ENCODE peak calls at places on chromosome 1, in six cellular contexts. One of them, this sample, is unnamed.

GRCh38 chr1:247681288-247681897 is 1.9 kb upstream of the OR13G1 start:
- DNase-seq in heart left ventricle: no peak
- DNase-seq in keratinocyte: no peak
- DNase-seq in CD4-positive, CD25-positive, alpha-beta regulatory T cell: no peak
- DNase-seq in cardiac muscle cell: peak; percentile 89
- DNase-seq in H9: peak; percentile 63
- DNase-seq in this sample: peak; percentile 46

GRCh38 chr1:201925961-201926585 is 20.3 kb downstream of the LMOD1 start:
- DNase-seq in CD4-positive, CD25-positive, alpha-beta regulatory T cell: no peak
- DNase-seq in heart left ventricle: no peak
- DNase-seq in keratinocyte: no peak
- DNase-seq in cardiac muscle cell: no peak
- DNase-seq in H9: no peak
- DNase-seq in this sample: no peak

GRCh38 chr1:53732912-53733317 is 6.0 kb downstream of the GLIS1 start:
- DNase-seq in heart left ventricle: no peak
- DNase-seq in H9: no peak
- DNase-seq in CD4-positive, CD25-positive, alpha-beta regulatory T cell: no peak
- DNase-seq in cardiac muscle cell: no peak
- DNase-seq in keratinocyte: no peak
- DNase-seq in this sample: no peak

GRCh38 chr1:210001751-210002150 is 63.7 kb downstream of the SYT14 start:
- DNase-seq in CD4-positive, CD25-positive, alpha-beta regulatory T cell: no peak
- DNase-seq in H9: no peak
- DNase-seq in cardiac muscle cell: no peak
- DNase-seq in keratinocyte: no peak
- DNase-seq in heart left ventricle: no peak
- DNase-seq in this sample: no peak

GRCh38 chr1:8077120-8077573 is 51.0 kb upstream of the ERRFI1 start:
- DNase-seq in CD4-positive, CD25-positive, alpha-beta regulatory T cell: no peak
- DNase-seq in H9: peak; percentile 41
- DNase-seq in heart left ventricle: peak; percentile 77
- DNase-seq in keratinocyte: no peak
- DNase-seq in cardiac muscle cell: peak; percentile 66
- DNase-seq in this sample: peak; percentile 83

GRCh38 chr1:177007437-177008161 is 156.9 kb downstream of the ASTN1 start:
- DNase-seq in heart left ventricle: no peak
- DNase-seq in cardiac muscle cell: no peak
- DNase-seq in H9: no peak
- DNase-seq in keratinocyte: no peak
- DNase-seq in CD4-positive, CD25-positive, alpha-beta regulatory T cell: no peak
- DNase-seq in this sample: peak; percentile 16

GRCh38 chr1:167082511-167083027 is 7.6 kb downstream of the GPA33 start:
- DNase-seq in H9: no peak
- DNase-seq in keratinocyte: no peak
- DNase-seq in CD4-positive, CD25-positive, alpha-beta regulatory T cell: no peak
- DNase-seq in cardiac muscle cell: no peak
- DNase-seq in heart left ventricle: no peak
- DNase-seq in this sample: peak; percentile 62

GRCh38 chr1:40944841-40945430 is 34.6 kb upstream of the CTPS1 start:
- DNase-seq in cardiac muscle cell: no peak
- DNase-seq in H9: no peak
- DNase-seq in keratinocyte: peak; percentile 30
- DNase-seq in heart left ventricle: no peak
- DNase-seq in CD4-positive, CD25-positive, alpha-beta regulatory T cell: no peak
- DNase-seq in this sample: peak; percentile 79

GRCh38 chr1:87210151-87210550 is 118.5 kb upstream of the LMO4 start:
- DNase-seq in CD4-positive, CD25-positive, alpha-beta regulatory T cell: no peak
- DNase-seq in keratinocyte: no peak
- DNase-seq in heart left ventricle: no peak
- DNase-seq in H9: no peak
- DNase-seq in cardiac muscle cell: no peak
- DNase-seq in this sample: no peak

GRCh38 chr1:10457910-10458309 is 8.1 kb downstream of the CORT start:
- DNase-seq in CD4-positive, CD25-positive, alpha-beta regulatory T cell: no peak
- DNase-seq in heart left ventricle: peak; percentile 3
- DNase-seq in cardiac muscle cell: no peak
- DNase-seq in keratinocyte: no peak
- DNase-seq in H9: no peak
- DNase-seq in this sample: no peak

GRCh38 chr1:71809085-71809484 is 473.3 kb downstream of the NEGR1 start:
- DNase-seq in cardiac muscle cell: no peak
- DNase-seq in keratinocyte: no peak
- DNase-seq in CD4-positive, CD25-positive, alpha-beta regulatory T cell: no peak
- DNase-seq in H9: no peak
- DNase-seq in heart left ventricle: no peak
- DNase-seq in this sample: no peak

GRCh38 chr1:2204384-2205190 is 10.0 kb upstream of the FAAP20 start:
- DNase-seq in heart left ventricle: peak; percentile 89
- DNase-seq in cardiac muscle cell: no peak
- DNase-seq in CD4-positive, CD25-positive, alpha-beta regulatory T cell: no peak
- DNase-seq in H9: peak; percentile 93
- DNase-seq in keratinocyte: no peak
- DNase-seq in this sample: no peak

GRCh38 chr1:203669739-203670138 is 43.1 kb downstream of the ATP2B4 start:
- DNase-seq in heart left ventricle: peak; percentile 35
- DNase-seq in cardiac muscle cell: no peak
- DNase-seq in H9: no peak
- DNase-seq in CD4-positive, CD25-positive, alpha-beta regulatory T cell: no peak
- DNase-seq in keratinocyte: no peak
- DNase-seq in this sample: no peak

GRCh38 chr1:85225624-85226380 is 25.0 kb upstream of the SYDE2 start:
- DNase-seq in keratinocyte: no peak
- DNase-seq in cardiac muscle cell: peak; percentile 14
- DNase-seq in heart left ventricle: no peak
- DNase-seq in CD4-positive, CD25-positive, alpha-beta regulatory T cell: no peak
- DNase-seq in H9: no peak
- DNase-seq in this sample: no peak

GRCh38 chr1:234437423-234438171 is 41.4 kb downstream of the TARBP1 start:
- DNase-seq in heart left ventricle: no peak
- DNase-seq in CD4-positive, CD25-positive, alpha-beta regulatory T cell: no peak
- DNase-seq in keratinocyte: no peak
- DNase-seq in H9: no peak
- DNase-seq in cardiac muscle cell: no peak
- DNase-seq in this sample: peak; percentile 26

GRCh38 chr1:109504974-109505373 is 4.6 kb downstream of the AMIGO1 start:
- DNase-seq in cardiac muscle cell: no peak
- DNase-seq in CD4-positive, CD25-positive, alpha-beta regulatory T cell: no peak
- DNase-seq in H9: no peak
- DNase-seq in keratinocyte: no peak
- DNase-seq in heart left ventricle: no peak
- DNase-seq in this sample: no peak

GRCh38 chr1:53367503-53368313 is 39.8 kb upstream of the LRP8 start:
- DNase-seq in CD4-positive, CD25-positive, alpha-beta regulatory T cell: peak; percentile 32
- DNase-seq in heart left ventricle: no peak
- DNase-seq in cardiac muscle cell: peak; percentile 80
- DNase-seq in H9: peak; percentile 19
- DNase-seq in keratinocyte: no peak
- DNase-seq in this sample: peak; percentile 17

GRCh38 chr1:160626560-160627342 is 20.1 kb downstream of the SLAMF1 start:
- DNase-seq in H9: no peak
- DNase-seq in CD4-positive, CD25-positive, alpha-beta regulatory T cell: no peak
- DNase-seq in keratinocyte: no peak
- DNase-seq in heart left ventricle: no peak
- DNase-seq in cardiac muscle cell: no peak
- DNase-seq in this sample: no peak

GRCh38 chr1:208997726-208998312 is 585.7 kb upstream of the CAMK1G start:
- DNase-seq in cardiac muscle cell: no peak
- DNase-seq in H9: no peak
- DNase-seq in keratinocyte: no peak
- DNase-seq in heart left ventricle: no peak
- DNase-seq in CD4-positive, CD25-positive, alpha-beta regulatory T cell: no peak
- DNase-seq in this sample: no peak

GRCh38 chr1:27658951-27659496 is 13.0 kb downstream of the IFI6 start:
- DNase-seq in keratinocyte: peak; percentile 84
- DNase-seq in CD4-positive, CD25-positive, alpha-beta regulatory T cell: no peak
- DNase-seq in heart left ventricle: peak; percentile 65
- DNase-seq in cardiac muscle cell: no peak
- DNase-seq in H9: peak; percentile 51
- DNase-seq in this sample: no peak

GRCh38 chr1:37965301-37965700 is 18.4 kb upstream of the INPP5B start:
- DNase-seq in heart left ventricle: no peak
- DNase-seq in keratinocyte: no peak
- DNase-seq in cardiac muscle cell: no peak
- DNase-seq in H9: no peak
- DNase-seq in CD4-positive, CD25-positive, alpha-beta regulatory T cell: no peak
- DNase-seq in this sample: no peak

GRCh38 chr1:83641828-83642443 is 357.0 kb downstream of the TTLL7 start:
- DNase-seq in cardiac muscle cell: no peak
- DNase-seq in keratinocyte: no peak
- DNase-seq in heart left ventricle: peak; percentile 25
- DNase-seq in H9: no peak
- DNase-seq in CD4-positive, CD25-positive, alpha-beta regulatory T cell: no peak
- DNase-seq in this sample: no peak

DNA sequence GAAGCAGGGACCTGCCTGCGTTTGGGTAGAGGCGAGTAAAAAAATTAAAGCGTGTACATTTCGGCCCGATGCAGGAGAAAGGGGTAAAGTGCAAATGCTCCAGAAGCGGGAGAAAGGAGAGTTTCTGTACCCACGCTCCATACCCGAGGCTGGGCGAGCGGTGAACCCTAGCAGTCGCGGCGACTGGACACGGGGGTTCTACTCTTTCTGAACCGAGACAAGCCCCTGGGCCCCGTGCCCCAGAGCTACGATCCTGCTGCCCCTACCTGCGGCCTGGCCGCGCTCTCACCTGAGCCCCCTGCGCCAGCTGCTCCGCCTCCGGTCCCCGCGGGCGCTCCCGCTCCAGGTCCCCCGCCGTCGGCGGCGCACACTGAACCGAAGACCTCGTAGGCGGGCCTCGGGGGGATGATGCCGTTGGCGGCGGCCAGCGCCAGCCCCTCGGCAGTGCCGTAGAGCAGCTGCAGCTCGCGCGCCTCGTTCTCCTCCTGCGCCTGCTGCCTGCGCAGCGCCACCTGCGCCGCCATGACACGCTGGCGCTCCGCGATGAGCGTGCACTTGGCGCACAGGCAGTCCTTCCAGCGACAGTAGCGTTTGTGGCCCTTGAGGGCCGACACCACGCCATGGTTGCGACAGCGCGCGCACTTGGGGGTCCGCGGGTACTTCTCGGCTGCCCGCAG is 2.4 kb downstream of the DMRTA2 start:
- DNase-seq in cardiac muscle cell: peak; percentile 48
- DNase-seq in heart left ventricle: no peak
- DNase-seq in keratinocyte: no peak
- DNase-seq in H9: peak; percentile 71
- DNase-seq in CD4-positive, CD25-positive, alpha-beta regulatory T cell: no peak
- DNase-seq in this sample: no peak
- H3K4me1 ChIP-seq in cardiac muscle cell: no peaks in the 10 kb centered on the region
- H3K4me1 ChIP-seq in heart left ventricle: peaks cover 81% of the 10 kb centered on the region
- H3K4me1 ChIP-seq in keratinocyte: no peaks in the 10 kb centered on the region
- H3K4me1 ChIP-seq in H9: no peaks in the 10 kb centered on the region
- H3K4me1 ChIP-seq in CD4-positive, CD25-positive, alpha-beta regulatory T cell: peaks cover 43% of the 10 kb centered on the region
- H3K4me1 ChIP-seq in this sample: peaks cover 58% of the 10 kb centered on the region

GRCh38 chr1:117364240-117364639 is 3.0 kb upstream of the MAN1A2 start:
- DNase-seq in H9: no peak
- DNase-seq in keratinocyte: no peak
- DNase-seq in heart left ventricle: no peak
- DNase-seq in CD4-positive, CD25-positive, alpha-beta regulatory T cell: peak; percentile 35
- DNase-seq in cardiac muscle cell: no peak
- DNase-seq in this sample: no peak

GRCh38 chr1:117363591-117364048 is 3.6 kb upstream of the MAN1A2 start:
- DNase-seq in cardiac muscle cell: no peak
- DNase-seq in keratinocyte: no peak
- DNase-seq in heart left ventricle: no peak
- DNase-seq in CD4-positive, CD25-positive, alpha-beta regulatory T cell: no peak
- DNase-seq in H9: no peak
- DNase-seq in this sample: no peak

GRCh38 chr1:117359560-117360289 is 7.5 kb upstream of the MAN1A2 start:
- DNase-seq in cardiac muscle cell: no peak
- DNase-seq in keratinocyte: no peak
- DNase-seq in CD4-positive, CD25-positive, alpha-beta regulatory T cell: no peak
- DNase-seq in heart left ventricle: no peak
- DNase-seq in H9: no peak
- DNase-seq in this sample: no peak

GRCh38 chr1:117365350-117366280 is 1.6 kb upstream of the MAN1A2 start:
- DNase-seq in H9: no peak
- DNase-seq in heart left ventricle: no peak
- DNase-seq in cardiac muscle cell: no peak
- DNase-seq in CD4-positive, CD25-positive, alpha-beta regulatory T cell: no peak
- DNase-seq in keratinocyte: no peak
- DNase-seq in this sample: no peak

DNA sequence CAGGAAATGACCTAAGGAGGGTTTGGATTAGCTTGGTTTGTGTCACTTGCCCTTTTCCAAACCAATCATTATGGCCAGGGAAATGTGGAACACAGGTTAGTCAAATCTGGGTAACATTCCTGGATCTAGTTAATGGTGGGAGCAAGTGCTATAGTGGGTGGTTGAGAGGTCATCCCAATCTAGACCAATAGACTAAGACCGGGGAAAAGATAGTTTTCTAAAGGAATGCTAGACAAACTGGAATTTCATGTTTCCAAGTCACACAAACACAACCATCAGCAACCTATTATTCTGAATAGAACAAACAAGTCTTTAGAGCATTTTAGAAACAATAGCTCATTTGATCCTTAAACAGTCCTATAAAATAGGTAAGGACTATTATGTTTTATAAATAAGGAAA is 4.3 kb upstream of the MAN1A2 start:
- DNase-seq in cardiac muscle cell: no peak
- DNase-seq in H9: no peak
- DNase-seq in CD4-positive, CD25-positive, alpha-beta regulatory T cell: no peak
- DNase-seq in heart left ventricle: no peak
- DNase-seq in keratinocyte: no peak
- DNase-seq in this sample: no peak
- H3K27ac ChIP-seq in cardiac muscle cell: no peak overlapping the region
- H3K27ac ChIP-seq in H9: no peak overlapping the region
- H3K27ac ChIP-seq in CD4-positive, CD25-positive, alpha-beta regulatory T cell: peak overlapping the region; percentile 58
- H3K27ac ChIP-seq in heart left ventricle: no peak overlapping the region
- H3K27ac ChIP-seq in keratinocyte: no peak overlapping the region
- H3K27ac ChIP-seq in this sample: no peak overlapping the region

GRCh38 chr1:239985044-239985443 is 106.6 kb upstream of the FMN2 start:
- DNase-seq in keratinocyte: no peak
- DNase-seq in CD4-positive, CD25-positive, alpha-beta regulatory T cell: no peak
- DNase-seq in H9: no peak
- DNase-seq in cardiac muscle cell: no peak
- DNase-seq in heart left ventricle: no peak
- DNase-seq in this sample: no peak
- H3K9me3 ChIP-seq in keratinocyte: peaks cover 2% of the 10 kb centered on the region
- H3K9me3 ChIP-seq in CD4-positive, CD25-positive, alpha-beta regulatory T cell: peaks cover 36% of the 10 kb centered on the region
- H3K9me3 ChIP-seq in H9: peaks cover 41% of the 10 kb centered on the region
- H3K9me3 ChIP-seq in cardiac muscle cell: no peaks in the 10 kb centered on the region
- H3K9me3 ChIP-seq in heart left ventricle: no peaks in the 10 kb centered on the region
- H3K9me3 ChIP-seq in this sample: peaks cover 3% of the 10 kb centered on the region

DNA sequence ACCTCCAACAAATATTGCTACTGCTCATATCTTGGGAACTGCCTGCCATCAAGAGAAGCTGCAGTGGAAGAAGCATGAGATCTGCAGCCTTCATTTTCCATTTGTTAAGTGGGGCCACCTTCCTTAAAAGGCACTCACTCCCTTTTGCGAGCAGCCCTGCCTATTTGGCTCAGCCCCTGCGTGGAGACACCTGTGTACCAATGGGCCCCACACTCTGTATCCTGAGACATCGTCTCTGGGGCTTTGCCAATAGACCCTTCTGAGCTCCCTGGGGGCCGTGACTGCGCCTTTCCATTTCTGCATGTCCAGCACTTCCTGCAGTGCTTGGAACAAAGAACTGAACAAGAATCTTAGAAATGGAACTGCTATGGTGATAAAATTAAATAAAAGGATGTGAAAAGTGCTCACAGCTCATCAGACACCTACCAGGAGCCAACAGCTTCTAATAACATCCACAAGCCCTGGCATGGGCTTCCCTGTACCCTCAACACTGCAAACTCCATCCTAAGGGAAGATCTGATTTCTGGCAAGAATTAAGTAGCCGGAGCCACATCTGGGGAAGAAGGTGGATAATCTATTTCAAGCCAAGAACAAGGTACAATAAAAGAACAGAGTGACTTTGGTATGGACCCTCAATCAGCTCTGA is 36.7 kb downstream of the PARP1 start:
- DNase-seq in CD4-positive, CD25-positive, alpha-beta regulatory T cell: no peak
- DNase-seq in H9: no peak
- DNase-seq in cardiac muscle cell: no peak
- DNase-seq in keratinocyte: no peak
- DNase-seq in heart left ventricle: no peak
- DNase-seq in this sample: no peak
- H3K4me1 ChIP-seq in CD4-positive, CD25-positive, alpha-beta regulatory T cell: no peaks in the 10 kb centered on the region
- H3K4me1 ChIP-seq in H9: no peaks in the 10 kb centered on the region
- H3K4me1 ChIP-seq in cardiac muscle cell: no peaks in the 10 kb centered on the region
- H3K4me1 ChIP-seq in keratinocyte: no peaks in the 10 kb centered on the region
- H3K4me1 ChIP-seq in heart left ventricle: peaks cover 47% of the 10 kb centered on the region
- H3K4me1 ChIP-seq in this sample: no peaks in the 10 kb centered on the region

This sample was measured in body of pancreas.